ENCODE peak calls at places on chromosomes 13 and 19, in seven cellular contexts. L, M, Y, S, Q, C and V are unnamed samples.

GRCh38 chr19:33209844-33210230 is 15.7 kb downstream of the LRP3 start:
- DNase-seq in L (no peak), M (no peak), Y (no peak), S (no peak), Q (no peak), C (no peak), V (no peak)

GRCh38 chr13:54975676-54976075 is 1947.1 kb downstream of the OLFM4 start:
- DNase-seq in L (no peak), M (no peak), Y (no peak), S (no peak), Q (no peak), C (no peak), V (no peak)

GRCh38 chr19:4380254-4380727 is 20.1 kb downstream of the SH3GL1 start:
- DNase-seq in L (peak), M (no peak), Y (no peak), S (no peak), Q (no peak), C (no peak), V (no peak)

GRCh38 chr19:48182434-48182833 is 12.0 kb downstream of the ZSWIM9 start:
- DNase-seq in L (no peak), M (no peak), Y (no peak), S (no peak), Q (no peak), C (no peak), V (no peak)

GRCh38 chr13:36030670-36031331 is 100.4 kb downstream of the DCLK1 start:
- DNase-seq in L (no peak), M (peak), Y (no peak), S (peak), Q (no peak), C (no peak), V (peak)

GRCh38 chr19:13220847-13221246 is 70.6 kb downstream of the IER2 start:
- DNase-seq in L (no peak), M (no peak), Y (no peak), S (no peak), Q (no peak), C (no peak), V (no peak)

GRCh38 chr13:99153219-99153618 is 47.4 kb upstream of the UBAC2 start:
- DNase-seq in L (no peak), M (peak), Y (peak), S (peak), Q (no peak), C (no peak), V (peak)

GRCh38 chr19:3771906-3772450 is at the start of gene RAX2:
- DNase-seq in L (no peak), M (no peak), Y (no peak), S (no peak), Q (no peak), C (no peak), V (no peak)

GRCh38 chr19:48611872-48612271 is 3.0 kb downstream of the FAM83E start:
- DNase-seq in L (no peak), M (no peak), Y (no peak), S (no peak), Q (no peak), C (no peak), V (no peak)

GRCh38 chr13:23666576-23666975 is 96.4 kb downstream of the TNFRSF19 start:
- DNase-seq in L (no peak), M (no peak), Y (no peak), S (no peak), Q (no peak), C (no peak), V (no peak)

GRCh38 chr13:44347905-44348304 is 25.7 kb upstream of the SERP2 start:
- DNase-seq in L (no peak), M (peak), Y (no peak), S (peak), Q (no peak), C (no peak), V (no peak)

GRCh38 chr13:70339738-70340137 is 231.5 kb upstream of the KLHL1 start:
- DNase-seq in L (no peak), M (no peak), Y (peak), S (no peak), Q (no peak), C (no peak), V (peak)

GRCh38 chr13:29749401-29750177 is 100.8 kb downstream of the UBL3 start:
- DNase-seq in L (no peak), M (no peak), Y (no peak), S (peak), Q (no peak), C (peak), V (no peak)

GRCh38 chr19:34193439-34193838 is 21.1 kb downstream of the LSM14A start:
- DNase-seq in L (no peak), M (no peak), Y (no peak), S (no peak), Q (no peak), C (no peak), V (no peak)

GRCh38 chr13:35780613-35781012 is 304.1 kb upstream of the MAB21L1 start:
- DNase-seq in L (no peak), M (no peak), Y (no peak), S (no peak), Q (no peak), C (no peak), V (no peak)

GRCh38 chr19:14477417-14478112 is 2.4 kb upstream of the PTGER1 start:
- DNase-seq in L (no peak), M (peak), Y (no peak), S (no peak), Q (no peak), C (no peak), V (no peak)

GRCh38 chr19:44758596-44758995 is 10.1 kb downstream of the BCL3 start:
- DNase-seq in L (no peak), M (peak), Y (peak), S (no peak), Q (no peak), C (no peak), V (no peak)

GRCh38 chr19:4338441-4339350 is at the start of gene STAP2:
- DNase-seq in L (no peak), M (peak), Y (no peak), S (no peak), Q (peak), C (no peak), V (no peak)

GRCh38 chr19:53224606-53225005 is 30.1 kb downstream of the ZNF677 start:
- DNase-seq in L (no peak), M (no peak), Y (no peak), S (no peak), Q (no peak), C (no peak), V (no peak)

GRCh38 chr19:49559928-49560327 is 20.4 kb downstream of the NOSIP start:
- DNase-seq in L (no peak), M (no peak), Y (no peak), S (no peak), Q (no peak), C (no peak), V (no peak)

GRCh38 chr19:40625406-40626120 is 24.4 kb downstream of the LTBP4 start:
- DNase-seq in L (no peak), M (no peak), Y (no peak), S (no peak), Q (no peak), C (no peak), V (no peak)

GRCh38 chr13:39196957-39197644 is 158.8 kb downstream of the NHLRC3 start:
- DNase-seq in L (no peak), M (no peak), Y (no peak), S (no peak), Q (no peak), C (no peak), V (no peak)

DNA sequence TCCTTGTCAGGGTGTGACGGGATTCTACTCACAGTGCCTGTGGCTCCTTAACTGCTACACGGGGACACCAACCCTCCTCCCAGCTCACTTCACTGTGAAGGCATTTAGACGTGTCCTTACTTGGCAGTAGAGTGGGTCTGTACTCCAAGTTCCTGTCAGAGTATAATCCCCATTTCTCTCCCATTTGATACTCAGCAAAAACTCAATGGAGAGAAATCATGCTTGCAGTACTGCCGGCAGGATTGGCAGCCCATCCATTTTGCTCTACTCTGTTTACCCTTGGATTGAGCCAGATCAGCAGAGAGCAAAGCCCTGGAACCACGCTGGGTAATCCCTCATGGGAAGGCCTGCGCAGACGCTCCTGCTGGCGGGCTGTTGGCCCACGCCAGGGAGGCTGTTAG is 28.9 kb downstream of the ARL11 start:
- DNase-seq in L (no peak), M (no peak), Y (no peak), S (no peak), Q (no peak), C (no peak), V (no peak)
- H3K4me3 ChIP-seq in L (no peak), M (no peak), Y (no peak), S (no peak), Q (no peak), C (no peak), V (no peak)

GRCh38 chr19:18224525-18225354 is 1.5 kb downstream of the PDE4C start:
- DNase-seq in L (peak), M (peak), Y (peak), S (peak), Q (peak), C (peak), V (peak)
- H3K4me3 ChIP-seq in L (peak), M (peak), Y (peak), S (peak), Q (peak), C (peak), V (peak)

DNA sequence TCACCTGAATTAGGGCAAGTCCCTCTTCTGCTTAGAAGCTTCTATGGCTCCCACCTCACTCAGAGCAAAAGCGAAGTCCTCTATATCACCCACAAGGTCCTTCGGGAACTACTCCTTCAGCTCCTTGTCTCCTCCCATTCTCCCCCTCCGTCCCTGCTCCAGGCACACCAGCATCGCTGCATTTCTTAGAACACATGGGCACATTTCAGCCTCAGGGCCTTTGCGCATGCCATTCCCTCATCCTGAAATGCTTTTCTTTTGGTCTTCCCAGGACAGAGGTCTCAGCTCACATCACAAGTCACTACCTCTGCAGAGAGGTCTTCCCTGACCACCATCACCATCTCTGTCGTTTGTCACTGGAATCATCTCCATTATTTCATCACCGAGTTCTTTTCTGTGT is 4.0 kb downstream of the S1PR5 start:
- DNase-seq in L (no peak), M (no peak), Y (no peak), S (no peak), Q (no peak), C (no peak), V (no peak)
- H3K4me3 ChIP-seq in L (no peak), M (no peak), Y (no peak), S (no peak), Q (no peak), C (no peak), V (no peak)

GRCh38 chr19:860481-861098 is 1.1 kb downstream of the CFD start:
- DNase-seq in L (no peak), M (peak), Y (peak), S (peak), Q (peak), C (peak), V (no peak)
- H3K4me3 ChIP-seq in L (no peak), M (peak), Y (peak), S (peak), Q (peak), C (peak), V (peak)